ENCODE peak calls at places on chromosome 6, in four cellular contexts. One of them, this sample, is unnamed.

GRCh38 chr6:40719671-40720374 is 132.7 kb upstream of the LRFN2 start:
- DNase-seq in H1: peak; percentile 57
- DNase-seq in HepG2: no peak
- DNase-seq in GM12878: peak; percentile 30
- DNase-seq in this sample: no peak

GRCh38 chr6:170439366-170440351 is 113.4 kb downstream of the PSMB1 start:
- DNase-seq in H1: no peak
- DNase-seq in HepG2: no peak
- DNase-seq in GM12878: no peak
- DNase-seq in this sample: no peak

GRCh38 chr6:56899311-56899710 is 55.6 kb upstream of the BEND6 start:
- DNase-seq in H1: no peak
- DNase-seq in HepG2: no peak
- DNase-seq in GM12878: no peak
- DNase-seq in this sample: no peak

GRCh38 chr6:127515794-127516675 is 3.1 kb downstream of the MTCL3 start:
- DNase-seq in H1: peak; percentile 84
- DNase-seq in HepG2: no peak
- DNase-seq in GM12878: no peak
- DNase-seq in this sample: peak; percentile 46

GRCh38 chr6:125867483-125867935 is 76.7 kb downstream of the NCOA7 start:
- DNase-seq in H1: peak; percentile 53
- DNase-seq in HepG2: peak; percentile 24
- DNase-seq in GM12878: no peak
- DNase-seq in this sample: no peak

GRCh38 chr6:89239338-89239737 is 22.2 kb upstream of the GABRR1 start:
- DNase-seq in H1: no peak
- DNase-seq in HepG2: no peak
- DNase-seq in GM12878: no peak
- DNase-seq in this sample: no peak

GRCh38 chr6:157989541-157990289 is 8.1 kb downstream of the SYNJ2 start:
- DNase-seq in H1: no peak
- DNase-seq in HepG2: no peak
- DNase-seq in GM12878: no peak
- DNase-seq in this sample: no peak

GRCh38 chr6:34246563-34247391 is 2.0 kb downstream of the SMIM29 start:
- DNase-seq in H1: peak; percentile 84
- DNase-seq in HepG2: peak; percentile 49
- DNase-seq in GM12878: no peak
- DNase-seq in this sample: no peak

GRCh38 chr6:44668976-44669934 is 281.7 kb downstream of the CDC5L start:
- DNase-seq in H1: no peak
- DNase-seq in HepG2: no peak
- DNase-seq in GM12878: no peak
- DNase-seq in this sample: no peak
- H3K4me1 ChIP-seq in H1: peaks cover 17% of the 10 kb centered on the region
- H3K4me1 ChIP-seq in HepG2: peaks cover 6% of the 10 kb centered on the region
- H3K4me1 ChIP-seq in GM12878: no peaks in the 10 kb centered on the region
- H3K4me1 ChIP-seq in this sample: peaks cover 26% of the 10 kb centered on the region

GRCh38 chr6:131199568-131200272 is 64.5 kb downstream of the AKAP7 start:
- DNase-seq in H1: no peak
- DNase-seq in HepG2: peak; percentile 63
- DNase-seq in GM12878: peak; percentile 71
- DNase-seq in this sample: no peak
- TF ChIP-seq SUZ12 in H1: no peak
- TF ChIP-seq SUZ12 in HepG2: no peak
- TF ChIP-seq SUZ12 in GM12878: no peak
- TF ChIP-seq SUZ12 in this sample: no peak

DNA sequence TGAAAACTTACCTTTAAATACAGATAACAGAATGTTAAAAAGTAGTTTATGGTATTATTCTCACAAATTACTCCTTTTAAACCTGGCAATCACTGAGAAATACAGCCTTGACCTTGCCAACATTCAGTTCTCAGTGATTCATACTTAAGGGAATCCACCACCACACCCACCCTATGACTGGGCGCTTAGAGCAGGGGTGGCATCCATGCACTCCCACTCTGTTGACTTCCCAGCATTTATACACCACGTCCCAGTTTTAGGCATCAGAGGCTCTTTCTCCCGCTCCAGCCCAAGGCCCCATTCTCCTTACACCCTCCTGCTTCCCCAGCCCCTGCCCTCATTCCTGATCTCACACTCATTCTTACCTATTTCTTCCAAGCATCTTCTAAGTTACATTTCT is 16.3 kb downstream of the TRAF3IP2 start:
- DNase-seq in H1: no peak
- DNase-seq in HepG2: peak; percentile 44
- DNase-seq in GM12878: no peak
- DNase-seq in this sample: no peak
- H3K4me1 ChIP-seq in H1: peaks cover 4% of the 10 kb centered on the region
- H3K4me1 ChIP-seq in HepG2: peaks cover 47% of the 10 kb centered on the region
- H3K4me1 ChIP-seq in GM12878: no peaks in the 10 kb centered on the region
- H3K4me1 ChIP-seq in this sample: no peaks in the 10 kb centered on the region

GRCh38 chr6:1238040-1238439 is 73.9 kb upstream of the FOXQ1 start:
- DNase-seq in H1: peak; percentile 35
- DNase-seq in HepG2: no peak
- DNase-seq in GM12878: no peak
- DNase-seq in this sample: no peak
- TF ChIP-seq SUZ12 in H1: no peak
- TF ChIP-seq SUZ12 in HepG2: no peak
- TF ChIP-seq SUZ12 in GM12878: no peak
- TF ChIP-seq SUZ12 in this sample: no peak

GRCh38 chr6:139472341-139473038 is 98.0 kb upstream of the CITED2 start:
- DNase-seq in H1: no peak
- DNase-seq in HepG2: no peak
- DNase-seq in GM12878: no peak
- DNase-seq in this sample: no peak
- H3K4me1 ChIP-seq in H1: peaks cover 16% of the 10 kb centered on the region
- H3K4me1 ChIP-seq in HepG2: peaks cover 31% of the 10 kb centered on the region
- H3K4me1 ChIP-seq in GM12878: no peaks in the 10 kb centered on the region
- H3K4me1 ChIP-seq in this sample: peaks cover 4% of the 10 kb centered on the region

GRCh38 chr6:6091608-6092002 is 84.9 kb upstream of the NRN1 start:
- DNase-seq in H1: no peak
- DNase-seq in HepG2: no peak
- DNase-seq in GM12878: no peak
- DNase-seq in this sample: no peak
- TF ChIP-seq SUZ12 in H1: no peak
- TF ChIP-seq SUZ12 in HepG2: no peak
- TF ChIP-seq SUZ12 in GM12878: no peak
- TF ChIP-seq SUZ12 in this sample: no peak

This sample was measured in NT2/D1.